ENCODE peak calls at places on chromosomes 3 and 15, in four cellular contexts. S is substantia nigra, F is uterus, U is glutamatergic neuron. A is an unnamed sample.

GRCh38 chr15:68674975-68675374 is 96.2 kb downstream of the CORO2B start:
- DNase-seq in S (no peak), F (no peak), U (no peak), A (no peak)

GRCh38 chr15:67916051-67916374 is 76.2 kb upstream of the RNU6-1 start:
- DNase-seq in S (no peak), F (no peak), U (no peak), A (no peak)

GRCh38 chr3:171974986-171975837 is 64.2 kb upstream of the FNDC3B start:
- DNase-seq in S (no peak), F (no peak), U (no peak), A (no peak)

GRCh38 chr3:46471371-46471914 is 6.7 kb upstream of the LTF start:
- DNase-seq in S (no peak), F (no peak), U (no peak), A (no peak)

GRCh38 chr3:64829331-64829730 is 141.5 kb upstream of the ADAMTS9 start:
- DNase-seq in S (no peak), F (no peak), U (no peak), A (no peak)

GRCh38 chr15:32098033-32098432 is 67.7 kb downstream of the CHRNA7 start:
- DNase-seq in S (no peak), F (no peak), U (no peak), A (no peak)

GRCh38 chr3:18062289-18063025 is 320.0 kb upstream of the TBC1D5 start:
- DNase-seq in S (no peak), F (no peak), U (no peak), A (no peak)

GRCh38 chr3:43505351-43505750 is 116.5 kb downstream of the ANO10 start:
- DNase-seq in S (no peak), F (no peak), U (no peak), A (no peak)

GRCh38 chr15:36826948-36827347 is 247.5 kb downstream of the CDIN1 start:
- DNase-seq in S (no peak), F (no peak), U (no peak), A (no peak)

GRCh38 chr3:8732413-8732812 is 1.2 kb upstream of the CAV3 start:
- DNase-seq in S (no peak), F (no peak), U (no peak), A (no peak)

GRCh38 chr15:81299630-81300273 is 24.2 kb downstream of the STARD5 start:
- DNase-seq in S (no peak), F (no peak), U (no peak), A (no peak)

GRCh38 chr3:73846951-73847350 is 222.2 kb upstream of the PDZRN3 start:
- DNase-seq in S (no peak), F (no peak), U (no peak), A (no peak)